ENCODE peak calls at places on chromosome X, in nine cellular contexts. W, G, X, A, P, V, C, N and U are unnamed samples.

GRCh38 chrX:37876716-37877115 is 29.3 kb upstream of the DYNLT3 start:
- DNase-seq in W (no peak), G (no peak), X (no peak), A (no peak), P (no peak), V (no peak), C (no peak), N (no peak), U (no peak)

GRCh38 chrX:110341189-110342035 is 17.2 kb upstream of the RTL9 start:
- DNase-seq in W (no peak), G (no peak), X (peak; percentile 6), A (peak; percentile 73), P (peak; percentile 72), V (no peak), C (no peak), N (no peak), U (no peak)

GRCh38 chrX:72461288-72461687 is 111.4 kb downstream of the HDAC8 start:
- DNase-seq in W (no peak), G (no peak), X (no peak), A (no peak), P (no peak), V (no peak), C (no peak), N (no peak), U (no peak)

GRCh38 chrX:35439692-35440091 is 358.4 kb upstream of the MAGEB16 start:
- DNase-seq in W (no peak), G (no peak), X (no peak), A (no peak), P (no peak), V (peak; percentile 27), C (no peak), N (no peak), U (no peak)

GRCh38 chrX:13165266-13165665 is 120.8 kb upstream of the FAM9C start:
- DNase-seq in W (no peak), G (no peak), X (no peak), A (peak; percentile 19), P (no peak), V (no peak), C (no peak), N (no peak), U (no peak)

GRCh38 chrX:129572422-129572821 is 32.4 kb downstream of the OCRL start:
- DNase-seq in W (no peak), G (no peak), X (no peak), A (no peak), P (no peak), V (no peak), C (no peak), N (no peak), U (no peak)

GRCh38 chrX:43956034-43956433 is 17.2 kb downstream of the NDP start:
- DNase-seq in W (no peak), G (no peak), X (no peak), A (no peak), P (no peak), V (no peak), C (no peak), N (no peak), U (no peak)

GRCh38 chrX:131723646-131724045 is 179.8 kb downstream of the OR13H1 start:
- DNase-seq in W (no peak), G (no peak), X (no peak), A (no peak), P (no peak), V (no peak), C (no peak), N (no peak), U (no peak)

GRCh38 chrX:11968470-11968869 is 169.8 kb upstream of the FRMPD4 start:
- DNase-seq in W (no peak), G (no peak), X (peak; percentile 3), A (peak; percentile 60), P (no peak), V (no peak), C (no peak), N (no peak), U (no peak)

GRCh38 chrX:31420711-31421151 is 348.9 kb upstream of the FTHL17 start:
- DNase-seq in W (no peak), G (no peak), X (no peak), A (peak; percentile 53), P (peak; percentile 54), V (no peak), C (no peak), N (no peak), U (no peak)
- TF ChIP-seq CTCF in W (no peak), G (no peak), X (no peak), A (no peak), P (no peak), V (no peak), C (no peak), N (no peak), U (no peak)

DNA sequence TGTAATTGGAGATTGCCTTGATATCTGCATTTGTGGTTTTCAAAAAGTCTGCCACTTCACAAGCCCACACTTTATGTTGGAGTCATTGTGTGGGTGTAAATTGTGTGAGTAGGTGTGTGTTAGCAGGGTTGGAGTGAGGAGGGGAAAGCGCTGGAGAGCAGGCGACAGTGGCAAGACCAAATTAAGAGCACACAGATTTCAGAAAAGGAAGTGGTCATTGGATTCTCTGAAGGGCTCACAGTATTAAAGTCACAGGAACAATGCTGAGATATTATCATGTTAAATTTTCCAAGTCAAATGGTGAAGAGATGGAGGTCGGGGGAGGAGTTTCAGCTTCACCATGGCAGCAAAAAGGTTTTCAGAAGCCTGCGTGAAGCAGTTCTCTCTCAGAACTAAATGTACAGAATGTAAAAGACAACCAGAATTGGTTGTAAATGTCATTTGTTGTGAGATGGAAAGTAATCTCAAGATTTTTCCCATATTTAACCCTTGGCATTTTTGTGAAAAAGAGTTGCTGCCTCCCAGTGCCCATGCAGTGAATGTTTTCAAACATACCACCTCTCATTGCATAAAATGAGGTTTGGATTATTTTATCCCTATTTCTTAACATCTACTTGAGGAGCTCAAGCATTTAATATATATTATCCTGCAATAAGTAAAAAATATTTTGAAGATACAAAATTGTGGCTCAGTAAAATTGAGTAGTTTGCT is 265.9 kb downstream of the ZNF674 start:
- DNase-seq in W (no peak), G (no peak), X (no peak), A (no peak), P (no peak), V (no peak), C (no peak), N (no peak), U (no peak)
- TF ChIP-seq CTCF in W (no peak), G (no peak), X (no peak), A (no peak), P (no peak), V (no peak), C (no peak), N (no peak), U (no peak)

GRCh38 chrX:150536455-150537116 is 31.8 kb upstream of the MTM1 start:
- DNase-seq in W (no peak), G (no peak), X (no peak), A (no peak), P (no peak), V (no peak), C (no peak), N (no peak), U (no peak)
- TF ChIP-seq CTCF in W (no peak), G (peak; percentile 20), X (no peak), A (no peak), P (peak; percentile 12), V (no peak), C (no peak), N (peak; percentile 18), U (no peak)

GRCh38 chrX:56788229-56788628 is 59.2 kb downstream of the NBDY start:
- DNase-seq in W (no peak), G (peak; percentile 8), X (no peak), A (no peak), P (no peak), V (no peak), C (peak; percentile 19), N (peak; percentile 6), U (no peak)
- TF ChIP-seq CTCF in W (no peak), G (no peak), X (no peak), A (no peak), P (no peak), V (no peak), C (no peak), N (no peak), U (no peak)

GRCh38 chrX:5458300-5458699 is 770.4 kb downstream of the NLGN4X start:
- DNase-seq in W (no peak), G (no peak), X (no peak), A (no peak), P (no peak), V (no peak), C (no peak), N (no peak), U (no peak)
- TF ChIP-seq CTCF in W (no peak), G (no peak), X (no peak), A (no peak), P (no peak), V (no peak), C (no peak), N (no peak), U (no peak)

DNA sequence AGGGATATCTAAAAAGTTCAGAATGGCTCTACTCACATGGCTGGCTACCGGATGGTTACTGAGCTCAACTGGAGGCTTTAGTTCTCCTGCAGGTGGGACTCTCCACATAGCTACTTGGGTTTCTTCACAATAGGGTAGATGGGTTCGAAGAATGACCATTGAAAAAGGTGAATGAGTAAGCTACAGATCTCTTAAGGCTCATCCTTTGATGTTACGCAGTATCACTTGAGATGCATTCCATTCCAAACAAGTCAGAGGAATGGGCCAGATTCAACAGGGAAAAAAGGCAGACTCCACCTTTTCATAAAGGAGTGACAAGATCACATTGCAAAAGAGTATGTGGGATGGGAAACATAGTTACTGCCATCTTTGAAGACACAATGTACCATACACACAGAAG is 52.6 kb downstream of the DDX53 start:
- DNase-seq in W (no peak), G (no peak), X (no peak), A (no peak), P (no peak), V (no peak), C (no peak), N (no peak), U (no peak)
- TF ChIP-seq CTCF in W (no peak), G (no peak), X (no peak), A (no peak), P (no peak), V (no peak), C (no peak), N (no peak), U (no peak)

GRCh38 chrX:140733766-140734342 is 24.3 kb downstream of the LINC00632 start:
- DNase-seq in W (no peak), G (no peak), X (peak; percentile 20), A (peak; percentile 70), P (peak; percentile 66), V (no peak), C (no peak), N (no peak), U (no peak)
- TF ChIP-seq CTCF in W (no peak), G (peak; percentile 61), X (peak; percentile 62), A (peak; percentile 74), P (peak; percentile 69), V (peak; percentile 56), C (no peak), N (peak; percentile 52), U (peak; percentile 50)